ENCODE peak calls at places on chromosome 11, in eight cellular contexts. J, H, R, G, O, V, E and D are unnamed samples.

GRCh38 chr11:117175104-117175503 is 3.4 kb upstream of the SIDT2 start:
- DNase-seq in J (no peak), O (no peak), R (no peak), E (no peak), H (no peak), G (no peak), V (no peak), D (no peak)

GRCh38 chr11:60756307-60757032 is at the start of gene MS4A15:
- DNase-seq in V (no peak), H (peak; percentile 38), J (no peak), G (no peak), O (no peak), R (no peak), E (no peak), D (peak; percentile 22)

GRCh38 chr11:11346249-11346648 is 6.8 kb downstream of the CSNK2A3 start:
- DNase-seq in J (no peak), H (no peak), E (no peak), R (no peak), G (no peak), O (no peak), V (no peak), D (no peak)

GRCh38 chr11:91804057-91804456 is 420.6 kb upstream of the FAT3 start:
- DNase-seq in J (no peak), G (no peak), R (no peak), E (no peak), V (no peak), H (peak; percentile 16), O (no peak), D (no peak)

GRCh38 chr11:31797227-31798056 is 13.7 kb downstream of the PAX6 start:
- DNase-seq in O (no peak), G (peak; percentile 90), R (no peak), V (no peak), J (no peak), H (no peak), E (no peak), D (no peak)

GRCh38 chr11:122007611-122008071 is 108.4 kb downstream of the BLID start:
- DNase-seq in R (no peak), G (no peak), V (peak; percentile 66), J (no peak), E (no peak), O (peak; percentile 24), H (no peak), D (no peak)

GRCh38 chr11:130825621-130826020 is 90.7 kb downstream of the SNX19 start:
- DNase-seq in G (no peak), V (peak; percentile 73), J (no peak), R (no peak), H (no peak), O (no peak), E (no peak), D (no peak)

GRCh38 chr11:133724116-133724515 is 121.2 kb downstream of the SPATA19 start:
- DNase-seq in O (no peak), H (no peak), V (no peak), R (no peak), J (no peak), G (no peak), E (no peak), D (no peak)

GRCh38 chr11:15888596-15889345 is 467.6 kb downstream of the SOX6 start:
- DNase-seq in E (no peak), O (no peak), H (no peak), J (no peak), R (no peak), V (no peak), G (no peak), D (no peak)

GRCh38 chr11:33160147-33160546 is 1.1 kb downstream of the CSTF3 start:
- DNase-seq in V (peak; percentile 60), H (peak; percentile 46), G (peak; percentile 42), J (no peak), O (no peak), R (no peak), E (no peak), D (peak; percentile 25)

GRCh38 chr11:17684550-17684949 is 34.8 kb upstream of the MYOD1 start:
- DNase-seq in J (no peak), G (no peak), V (no peak), E (no peak), O (no peak), H (no peak), R (no peak), D (no peak)

GRCh38 chr11:17686185-17686980 is 33.0 kb upstream of the MYOD1 start:
- DNase-seq in J (no peak), E (no peak), R (no peak), O (no peak), G (no peak), V (no peak), H (no peak), D (no peak)

GRCh38 chr11:17687946-17688670 is 31.3 kb upstream of the MYOD1 start:
- DNase-seq in R (no peak), H (no peak), O (no peak), E (no peak), V (no peak), J (no peak), G (no peak), D (no peak)

GRCh38 chr11:17682848-17683247 is 36.5 kb upstream of the MYOD1 start:
- DNase-seq in J (no peak), E (no peak), H (no peak), R (no peak), V (no peak), G (no peak), O (no peak), D (no peak)

DNA sequence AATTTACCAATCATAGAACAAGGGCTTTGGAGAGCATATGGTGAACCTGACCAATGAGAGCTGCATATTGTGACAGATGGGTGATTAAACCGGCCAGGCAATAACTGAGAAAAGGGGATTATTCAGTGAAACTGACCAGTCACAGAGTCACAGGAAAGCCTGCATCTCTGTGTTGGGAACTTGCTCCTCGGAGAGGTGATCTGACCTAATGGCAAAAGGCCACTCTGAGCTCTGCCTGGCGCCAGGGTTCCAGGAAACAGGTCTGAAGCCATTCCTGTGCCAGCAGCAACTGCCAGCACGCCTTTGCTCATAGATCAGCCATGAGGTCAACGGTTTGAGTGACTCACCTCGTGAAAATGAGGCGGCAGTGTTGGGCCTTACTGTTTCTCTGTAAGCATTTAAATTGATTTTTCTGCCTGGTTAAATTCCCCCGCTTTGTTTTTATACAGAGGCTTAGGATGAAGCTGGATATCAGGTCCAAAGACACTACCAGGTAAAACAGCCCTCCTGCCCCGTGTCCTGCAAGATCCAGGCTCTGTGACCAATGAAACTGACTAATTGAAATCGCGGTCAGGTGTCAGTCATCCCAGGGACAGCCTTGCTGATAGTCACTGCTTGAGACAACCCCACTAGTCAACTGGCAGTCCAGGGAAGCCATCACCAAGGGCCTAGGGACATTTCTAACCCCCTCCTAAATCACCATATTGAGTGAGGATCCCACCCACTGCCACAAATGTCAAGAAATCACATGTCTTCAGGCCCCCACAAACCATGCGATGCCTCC is 35.8 kb upstream of the MYOD1 start:
- DNase-seq in H (no peak), E (peak; percentile 10), R (peak; percentile 20), G (no peak), J (no peak), V (peak; percentile 53), O (no peak), D (peak; percentile 38)
- H3K27ac ChIP-seq in H (no peak overlapping the region), E (no peak overlapping the region), R (no peak overlapping the region), G (no peak overlapping the region), J (no peak overlapping the region), V (no peak overlapping the region), O (no peak overlapping the region), D (no peak overlapping the region)

DNA sequence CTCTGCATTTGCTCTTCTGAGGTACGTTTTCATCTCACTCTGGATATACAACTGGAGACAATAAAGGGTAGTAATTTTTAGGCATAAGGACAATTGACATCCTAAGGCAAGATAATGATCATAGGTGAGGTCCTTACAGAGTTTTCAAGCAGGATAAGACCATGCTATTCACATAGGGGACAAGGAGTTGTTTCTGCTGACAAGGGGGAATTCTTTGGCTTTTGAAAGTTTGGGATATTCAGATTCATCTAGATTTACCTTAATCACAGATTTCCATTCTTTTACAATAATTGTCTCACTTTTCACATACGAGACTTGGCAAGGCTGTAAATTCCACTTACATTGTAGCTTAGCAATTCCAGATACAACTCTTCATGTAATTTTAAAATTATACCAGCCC is 256.2 kb downstream of the AASDHPPT start:
- DNase-seq in G (no peak), O (no peak), J (no peak), H (no peak), V (no peak), R (no peak), E (no peak), D (no peak)
- TF ChIP-seq CTCF in G (no peak), O (no peak), J (no peak), H (no peak), V (no peak), R (no peak), E (no peak), D (no peak)

GRCh38 chr11:110928373-110928772 is 216.1 kb upstream of the ARHGAP20 start:
- DNase-seq in G (no peak), O (no peak), R (no peak), V (no peak), J (no peak), H (no peak), E (no peak), D (no peak)
- H3K27ac ChIP-seq in G (no peak overlapping the region), O (no peak overlapping the region), R (no peak overlapping the region), V (no peak overlapping the region), J (no peak overlapping the region), H (no peak overlapping the region), E (no peak overlapping the region), D (no peak overlapping the region)

DNA sequence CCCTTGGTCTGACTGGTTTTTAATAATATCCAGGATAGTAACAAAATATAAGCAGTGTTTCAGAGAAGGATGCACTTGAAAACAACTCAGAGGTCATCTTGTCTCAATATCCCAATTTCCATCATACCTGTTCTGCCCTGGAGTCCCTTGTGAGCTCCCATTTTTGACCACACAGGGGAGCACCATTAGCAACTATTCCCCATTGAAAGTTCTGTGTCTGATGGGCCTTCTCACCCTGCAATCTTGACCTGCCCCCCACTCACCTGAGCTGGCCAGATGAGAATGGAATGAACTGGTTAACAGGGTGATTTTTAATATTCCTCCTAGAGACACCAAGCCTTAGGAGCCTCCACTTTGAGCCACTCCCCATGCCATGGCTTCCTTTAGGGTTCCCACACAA is 3.8 kb upstream of the CAPN5 start:
- DNase-seq in O (no peak), V (no peak), G (no peak), H (no peak), E (no peak), J (no peak), R (no peak), D (no peak)
- TF ChIP-seq CTCF in O (no peak), V (no peak), G (peak; percentile 14), H (peak; percentile 8), E (peak; percentile 17), J (no peak), R (no peak), D (no peak)

DNA sequence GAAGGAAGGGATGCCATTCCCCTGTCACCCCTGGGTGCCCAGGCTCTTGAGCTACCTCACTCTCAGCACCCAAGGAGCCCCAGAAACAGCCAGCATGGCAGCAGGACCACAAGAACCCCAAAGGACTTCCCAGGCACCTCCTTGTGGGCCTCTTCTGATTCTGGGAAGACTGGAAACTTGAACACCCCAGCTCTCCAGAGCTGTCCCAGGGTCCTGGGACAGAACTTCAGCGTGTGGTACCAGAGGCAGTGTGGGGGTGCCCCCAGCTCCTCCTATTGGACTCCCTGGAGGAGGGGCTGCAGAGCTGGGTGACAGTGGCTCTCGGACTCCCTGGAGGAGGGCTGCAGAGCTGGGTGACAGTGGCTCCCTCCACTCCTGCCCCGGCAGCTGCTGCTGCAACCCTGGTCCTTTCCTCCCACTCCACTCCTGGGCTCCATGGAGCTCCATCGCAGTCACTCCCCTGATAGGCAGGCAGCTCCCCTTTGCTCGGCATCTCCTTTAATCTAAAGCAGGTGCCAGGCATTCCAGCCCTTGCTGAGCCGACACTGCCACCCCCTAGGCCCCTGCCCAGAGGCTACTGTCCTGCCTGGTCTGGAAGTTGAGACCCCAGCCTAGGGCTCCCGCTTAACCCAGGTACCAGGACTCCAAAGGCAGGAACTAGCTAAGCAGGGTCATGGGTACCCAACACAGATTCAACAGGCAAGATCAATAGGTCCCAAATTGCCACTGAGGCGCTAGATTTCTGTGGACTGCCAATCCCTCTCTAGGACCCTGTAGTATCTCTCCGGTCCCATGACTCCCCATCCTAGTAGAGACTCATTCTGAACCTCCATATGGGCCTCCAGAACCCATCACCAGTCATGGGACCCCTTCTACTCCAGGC is 2.7 kb downstream of the BCL9L start:
- DNase-seq in O (no peak), R (peak; percentile 30), V (no peak), G (peak; percentile 57), J (no peak), E (no peak), H (peak; percentile 16), D (no peak)
- H3K27ac ChIP-seq in O (peak overlapping the region; percentile 96), R (peak overlapping the region; percentile 90), V (peak overlapping the region; percentile 99), G (peak overlapping the region; percentile 92), J (peak overlapping the region; percentile 88), E (peak overlapping the region; percentile 57), H (peak overlapping the region; percentile 99), D (peak overlapping the region; percentile 100)